ENCODE peak calls at places on chromosomes 2 and 18, in ten cellular contexts. S is IMR-90, H is fibroblast of lung, Z is pancreas, B is upper lobe of right lung, L is colonic mucosa, K is psoas muscle, V is A549, P is Peyer's patch, Y is SK-N-SH. F is an unnamed sample. For H3K9me3, the result is how much of the 10 kb centered on the place peaks cover.

GRCh38 chr18:53165770-53166169 is 825.8 kb downstream of the DCC start:
- DNase-seq in P (no peak), Z (no peak), B (no peak), K (no peak), H (no peak), L (no peak), V (no peak), S (no peak), Y (no peak), F (no peak)

GRCh38 chr2:43238176-43238575 is 11.8 kb upstream of the ZFP36L2 start:
- DNase-seq in Y (no peak), L (no peak), B (no peak), Z (no peak), P (no peak), S (peak), K (no peak), H (peak), V (no peak), F (no peak)

GRCh38 chr2:6826081-6826913 is 39.4 kb downstream of the CMPK2 start:
- DNase-seq in K (no peak), B (no peak), S (peak), H (peak), L (peak), Z (no peak), P (no peak), Y (no peak), V (peak), F (no peak)

GRCh38 chr2:119683717-119684443 is 4.9 kb downstream of the TMEM177 start:
- DNase-seq in S (peak), L (no peak), K (no peak), P (no peak), V (no peak), H (peak), Z (no peak), Y (peak), B (no peak), F (no peak)

GRCh38 chr2:226772389-226773179 is 27.0 kb downstream of the IRS1 start:
- DNase-seq in V (no peak), Z (no peak), P (no peak), B (no peak), Y (no peak), L (no peak), K (no peak), H (peak), S (peak), F (no peak)

GRCh38 chr2:39469807-39470206 is 32.7 kb upstream of the MAP4K3 start:
- DNase-seq in V (peak), K (no peak), S (peak), B (no peak), Y (no peak), H (peak), Z (no peak), L (peak), P (no peak), F (no peak)

GRCh38 chr2:196220671-196221070 is 49.3 kb upstream of the STK17B start:
- DNase-seq in L (no peak), K (no peak), P (no peak), Y (no peak), B (no peak), S (no peak), V (no peak), Z (no peak), H (no peak), F (no peak)

GRCh38 chr2:18432999-18433398 is 127.5 kb downstream of the RDH14 start:
- DNase-seq in V (no peak), B (no peak), P (no peak), K (no peak), Y (no peak), S (no peak), L (no peak), H (peak), Z (no peak), F (peak)

GRCh38 chr2:191846787-191847620 is at the start of gene CAVIN2:
- DNase-seq in Z (no peak), P (peak), S (peak), B (peak), K (peak), V (peak), L (peak), H (peak), Y (no peak), F (peak)

GRCh38 chr18:59049726-59050660 is 89.7 kb upstream of the SEC11C start:
- DNase-seq in Z (no peak), L (no peak), K (no peak), S (no peak), B (no peak), H (no peak), V (no peak), P (no peak), Y (no peak), F (no peak)

GRCh38 chr18:303578-303977 is 35.7 kb upstream of the THOC1 start:
- DNase-seq in P (no peak), H (no peak), K (no peak), L (no peak), Z (no peak), V (no peak), Y (no peak), B (no peak), S (no peak), F (no peak)

GRCh38 chr2:132943829-132944228 is 273.8 kb upstream of the LYPD1 start:
- DNase-seq in P (no peak), Y (no peak), H (peak), B (no peak), K (no peak), S (peak), L (no peak), V (no peak), Z (no peak), F (no peak)

GRCh38 chr2:121285077-121285449 is at the start of gene TFCP2L1:
- DNase-seq in H (peak), L (peak), S (no peak), B (peak), Z (peak), K (no peak), Y (no peak), P (peak), V (peak), F (peak)

GRCh38 chr2:238498188-238498587 is 71.5 kb downstream of the ASB1 start:
- DNase-seq in H (no peak), K (no peak), P (no peak), V (no peak), L (peak), B (peak), S (no peak), Z (no peak), Y (no peak), F (no peak)

GRCh38 chr2:25814681-25815080 is 63.6 kb downstream of the ASXL2 start:
- DNase-seq in P (no peak), V (no peak), Z (no peak), L (no peak), H (peak), B (no peak), K (no peak), S (peak), Y (no peak), F (no peak)

GRCh38 chr18:8705941-8706544 is 687 bp downstream of the MTCL1 start:
- DNase-seq in K (peak), B (peak), V (no peak), Z (peak), S (no peak), P (peak), H (no peak), L (no peak), Y (peak), F (no peak)

GRCh38 chr2:38029512-38029911 is 46.4 kb downstream of the CYP1B1 start:
- DNase-seq in H (no peak), Z (no peak), K (no peak), L (no peak), S (no peak), Y (no peak), B (no peak), P (no peak), V (no peak), F (no peak)

GRCh38 chr2:9053534-9053931 is 50.0 kb upstream of the MBOAT2 start:
- DNase-seq in K (no peak), Z (no peak), P (no peak), H (peak), V (no peak), B (no peak), S (no peak), L (no peak), Y (no peak), F (no peak)

GRCh38 chr2:29596584-29596983 is 324.8 kb downstream of the ALK start:
- DNase-seq in V (no peak), L (no peak), Z (no peak), K (no peak), H (no peak), P (no peak), S (no peak), B (no peak), Y (no peak), F (no peak)

GRCh38 chr2:236538242-236538641 is 31.4 kb upstream of the ACKR3 start:
- DNase-seq in L (no peak), P (no peak), V (no peak), S (no peak), Y (no peak), B (no peak), K (no peak), Z (no peak), H (no peak), F (no peak)
- H3K4me3 ChIP-seq in L (no peak), P (no peak), V (no peak), S (no peak), Y (no peak), B (peak), K (no peak), Z (no peak), H (no peak), F (peak)

DNA sequence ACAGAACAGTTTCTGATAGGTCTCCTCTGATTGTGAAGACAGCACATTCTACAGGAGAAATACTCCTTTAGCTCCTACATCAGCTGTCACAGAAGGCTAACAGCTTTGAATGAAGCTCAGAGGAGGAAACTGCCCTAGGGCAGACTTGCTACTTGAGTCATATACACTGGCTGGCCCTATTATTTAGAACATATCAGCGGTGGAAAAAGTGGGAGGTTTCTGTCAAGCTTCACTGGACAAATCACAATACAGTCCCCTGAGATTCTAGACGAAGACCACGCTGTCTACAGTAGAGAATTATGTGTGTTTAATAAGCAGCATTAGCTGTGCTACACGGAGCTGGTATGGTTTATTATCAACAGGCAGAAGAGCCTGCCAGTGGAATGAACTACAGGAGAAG is 230.9 kb upstream of the FSIP2 start:
- DNase-seq in V (no peak), B (no peak), Y (peak), H (no peak), L (no peak), Z (no peak), K (no peak), S (no peak), P (no peak), F (no peak)
- H3K9me3 ChIP-seq in V (under half), B (under half), Y (under half), H (under half), L (under half), Z (under half), K (half or more), S (under half), P (under half), F (under half)

DNA sequence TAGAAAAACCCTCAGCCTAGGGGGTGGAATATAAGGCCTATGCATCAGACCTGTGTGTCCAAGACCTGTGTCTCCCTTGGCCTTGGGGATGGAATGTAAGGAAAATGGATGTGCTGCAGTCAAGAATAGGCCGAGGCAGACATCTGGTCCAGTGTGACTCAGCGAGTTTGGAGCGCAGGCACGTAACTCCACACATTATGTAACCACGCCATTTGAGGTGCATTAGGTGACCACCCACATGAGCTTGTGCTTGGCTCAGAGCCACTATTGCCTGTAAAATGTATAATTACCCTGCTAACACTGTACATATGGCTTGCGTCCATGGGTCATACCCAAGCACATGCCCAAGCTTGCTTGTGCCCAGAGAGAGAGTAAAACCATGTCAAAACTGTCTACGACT is 580.9 kb upstream of the HNMT start:
- DNase-seq in V (peak), P (no peak), K (no peak), Y (no peak), S (no peak), B (no peak), Z (no peak), H (no peak), L (no peak), F (no peak)
- H3K27ac ChIP-seq in V (no peak), P (no peak), K (no peak), Y (no peak), S (no peak), B (no peak), Z (no peak), H (no peak), L (no peak), F (no peak)

GRCh38 chr2:160376576-160376975 is 117.0 kb downstream of the RBMS1 start:
- DNase-seq in H (peak), B (no peak), L (no peak), S (peak), P (no peak), Y (no peak), K (no peak), V (peak), Z (no peak), F (no peak)
- H3K4me3 ChIP-seq in H (no peak), B (no peak), L (no peak), S (no peak), P (no peak), Y (no peak), K (no peak), V (peak), Z (no peak), F (no peak)